ENCODE peak calls at places on chromosomes 6 and 20, in four cellular contexts. A is epithelial cell of esophagus, V is breast epithelium, R is AG09309. P is an unnamed sample.

GRCh38 chr6:110041149-110041548 is 63.0 kb downstream of the GPR6 start:
- DNase-seq in A (peak; percentile 11), R (no peak), V (no peak), P (no peak)

GRCh38 chr20:57811373-57812020 is 101.7 kb upstream of the PMEPA1 start:
- DNase-seq in R (no peak), V (no peak), A (peak; percentile 19), P (no peak)

GRCh38 chr6:16278048-16278724 is 39.8 kb downstream of the GMPR start:
- DNase-seq in R (no peak), V (no peak), A (peak; percentile 24), P (no peak)

GRCh38 chr6:145551164-145551563 is 184.2 kb downstream of the EPM2A start:
- DNase-seq in V (no peak), R (no peak), A (no peak), P (no peak)

GRCh38 chr6:147548930-147549475 is 40.5 kb downstream of the SAMD5 start:
- DNase-seq in A (no peak), R (no peak), V (no peak), P (no peak)

GRCh38 chr6:84583784-84584183 is 180.6 kb downstream of the TBX18 start:
- DNase-seq in R (no peak), V (no peak), A (no peak), P (no peak)

GRCh38 chr6:140485740-140486467 is 1111.5 kb upstream of the CITED2 start:
- DNase-seq in A (peak; percentile 89), R (peak; percentile 84), V (no peak), P (no peak)

GRCh38 chr6:89413006-89413400 is 930 bp upstream of the RRAGD start:
- DNase-seq in A (peak; percentile 39), V (no peak), R (no peak), P (no peak)

GRCh38 chr6:47126647-47127339 is 84.7 kb upstream of the ADGRF1 start:
- DNase-seq in V (no peak), R (no peak), A (peak; percentile 48), P (no peak)

GRCh38 chr6:145960918-145961604 is 3.1 kb downstream of the SHPRH start:
- DNase-seq in A (no peak), V (no peak), R (peak; percentile 24), P (no peak)

GRCh38 chr6:157905590-157906337 is 75.9 kb upstream of the SYNJ2 start:
- DNase-seq in R (no peak), A (no peak), V (no peak), P (no peak)

GRCh38 chr20:51800769-51801219 is 1.5 kb downstream of the SALL4 start:
- DNase-seq in A (peak; percentile 13), V (no peak), R (no peak), P (no peak)

GRCh38 chr6:39295538-39295937 is 18.7 kb downstream of the KCNK17 start:
- DNase-seq in R (no peak), V (no peak), A (no peak), P (no peak)

GRCh38 chr20:64242797-64243475 is 12.6 kb upstream of the PCMTD2 start:
- DNase-seq in R (no peak), A (no peak), V (peak; percentile 9), P (no peak)

GRCh38 chr6:143027058-143027457 is 33.6 kb upstream of the AIG1 start:
- DNase-seq in A (peak; percentile 37), V (no peak), R (no peak), P (no peak)

GRCh38 chr6:80003841-80004198 is 629 bp upstream of the TTK start:
- DNase-seq in A (peak; percentile 9), V (no peak), R (no peak), P (no peak)

GRCh38 chr6:143279385-143279784 is 171.1 kb downstream of the ADAT2 start:
- DNase-seq in V (no peak), A (peak; percentile 45), R (no peak), P (no peak)

GRCh38 chr6:31350973-31351733 is 5.8 kb downstream of the HLA-B start:
- DNase-seq in R (no peak), A (no peak), V (no peak), P (no peak)

GRCh38 chr20:41058007-41058673 is 29.5 kb downstream of the TOP1 start:
- DNase-seq in V (no peak), R (peak; percentile 51), A (peak; percentile 72), P (no peak)

GRCh38 chr6:1654095-1654494 is 44.4 kb downstream of the FOXC1 start:
- DNase-seq in V (no peak), A (no peak), R (no peak), P (no peak)

GRCh38 chr20:20261159-20261558 is 106.7 kb upstream of the INSM1 start:
- DNase-seq in A (no peak), V (no peak), R (no peak), P (no peak)

GRCh38 chr6:34301408-34301807 is 52.6 kb upstream of the SMIM29 start:
- DNase-seq in R (no peak), A (no peak), V (no peak), P (no peak)

GRCh38 chr6:23591761-23592160 is 534.3 kb upstream of the NRSN1 start:
- DNase-seq in R (no peak), V (no peak), A (no peak), P (no peak)

GRCh38 chr6:331622-332521 is 39.6 kb downstream of the DUSP22 start:
- DNase-seq in R (no peak), A (no peak), V (no peak), P (no peak)

GRCh38 chr6:127191716-127192115 is 73.2 kb downstream of the RSPO3 start:
- DNase-seq in R (no peak), A (peak; percentile 58), V (no peak), P (no peak)

GRCh38 chr6:41445268-41445667 is 100.9 kb upstream of the FOXP4 start:
- DNase-seq in A (no peak), V (no peak), R (no peak), P (no peak)

GRCh38 chr6:116220172-116220571 is 33.7 kb downstream of the TSPYL4 start:
- DNase-seq in A (no peak), V (no peak), R (no peak), P (no peak)

GRCh38 chr6:12277401-12277800 is 12.8 kb upstream of the EDN1 start:
- DNase-seq in R (no peak), V (no peak), A (no peak), P (no peak)

GRCh38 chr6:12280901-12281300 is 9.3 kb upstream of the EDN1 start:
- DNase-seq in A (no peak), R (no peak), V (no peak), P (no peak)

GRCh38 chr6:12280458-12280857 is 9.7 kb upstream of the EDN1 start:
- DNase-seq in V (no peak), A (peak; percentile 53), R (no peak), P (no peak)

GRCh38 chr6:12278915-12279314 is 11.2 kb upstream of the EDN1 start:
- DNase-seq in A (no peak), V (no peak), R (no peak), P (no peak)

GRCh38 chr6:12279322-12280098 is 10.7 kb upstream of the EDN1 start:
- DNase-seq in R (no peak), A (no peak), V (no peak), P (no peak)
- H3K4me3 ChIP-seq in R (no peak overlapping the region), A (no peak overlapping the region), V (no peak overlapping the region), P (no peak overlapping the region)

DNA sequence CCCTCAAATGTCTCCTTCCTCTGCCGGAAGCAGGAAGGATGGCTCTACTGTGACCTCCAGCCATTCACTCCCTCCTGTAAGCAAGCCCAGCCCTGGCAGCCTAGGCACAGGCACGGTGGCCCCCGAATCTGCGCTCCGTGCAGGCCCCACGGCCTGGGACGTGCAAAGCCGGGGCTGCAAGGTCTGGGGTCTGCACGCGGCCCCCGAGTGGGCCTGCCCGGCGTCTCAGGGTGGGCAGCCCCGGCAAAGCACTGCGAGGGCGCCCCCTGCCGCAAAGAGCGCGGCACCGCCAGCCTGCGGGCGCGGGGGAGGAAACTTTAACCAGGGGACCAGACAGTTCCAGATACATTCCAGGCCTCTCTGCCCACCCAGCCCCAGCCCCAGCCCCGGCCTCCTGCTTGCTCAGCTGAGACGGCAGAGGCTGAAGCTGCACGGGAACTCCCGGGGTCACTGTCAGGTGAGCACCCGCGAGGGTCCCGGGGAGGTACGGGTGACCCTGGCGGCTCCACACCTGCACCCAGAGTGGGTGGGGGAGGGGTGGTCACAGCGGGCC is 98.8 kb downstream of the ASXL1 start:
- DNase-seq in A (no peak), R (no peak), V (no peak), P (no peak)
- H3K4me3 ChIP-seq in A (peak overlapping the region; percentile 30), R (peak overlapping the region; percentile 66), V (peak overlapping the region; percentile 48), P (peak overlapping the region; percentile 42)

DNA sequence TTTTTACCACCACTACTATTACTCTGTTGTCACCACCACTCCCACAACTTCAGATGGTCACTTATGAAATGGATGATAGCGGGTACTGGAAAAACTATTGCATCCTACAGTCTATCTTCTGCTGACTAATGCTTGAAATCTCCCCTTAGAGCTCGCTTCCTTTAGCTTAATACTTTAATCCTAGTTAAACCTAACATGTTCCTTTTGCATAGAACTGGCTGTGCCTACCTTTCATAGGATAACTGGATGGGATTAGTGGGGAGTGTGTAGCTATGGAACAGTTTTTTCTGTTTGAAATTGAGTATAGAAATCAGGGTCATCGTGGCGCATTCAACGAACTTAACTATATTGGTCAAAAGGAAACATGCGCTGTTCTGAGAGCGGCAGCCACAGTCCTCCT is 294.7 kb downstream of the FARS2 start:
- DNase-seq in R (no peak), V (no peak), A (no peak), P (no peak)
- H3K4me3 ChIP-seq in R (no peak overlapping the region), V (no peak overlapping the region), A (no peak overlapping the region), P (no peak overlapping the region)

GRCh38 chr6:55512904-55513303 is 66.1 kb downstream of the HMGCLL1 start:
- DNase-seq in A (no peak), R (no peak), V (no peak), P (no peak)
- H3K4me3 ChIP-seq in A (no peak overlapping the region), R (no peak overlapping the region), V (no peak overlapping the region), P (no peak overlapping the region)

DNA sequence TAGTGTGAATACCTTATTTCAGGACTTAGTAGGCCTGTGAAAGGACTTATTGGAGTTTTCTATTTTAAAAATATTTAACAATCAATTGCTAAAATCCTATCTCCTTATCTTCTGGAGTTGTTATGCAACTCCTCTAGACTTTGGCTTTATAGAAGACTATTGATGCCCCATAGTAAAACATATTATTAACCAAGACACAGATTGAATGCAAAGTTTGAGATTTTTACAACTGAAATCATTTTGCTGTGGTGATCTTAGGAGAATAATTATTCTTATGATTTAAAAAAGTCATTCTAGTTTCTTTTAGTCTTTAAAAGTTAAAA is 4.5 kb downstream of the HEY2 start:
- DNase-seq in A (no peak), R (no peak), V (no peak), P (no peak)
- H3K4me3 ChIP-seq in A (no peak overlapping the region), R (no peak overlapping the region), V (no peak overlapping the region), P (no peak overlapping the region)

DNA sequence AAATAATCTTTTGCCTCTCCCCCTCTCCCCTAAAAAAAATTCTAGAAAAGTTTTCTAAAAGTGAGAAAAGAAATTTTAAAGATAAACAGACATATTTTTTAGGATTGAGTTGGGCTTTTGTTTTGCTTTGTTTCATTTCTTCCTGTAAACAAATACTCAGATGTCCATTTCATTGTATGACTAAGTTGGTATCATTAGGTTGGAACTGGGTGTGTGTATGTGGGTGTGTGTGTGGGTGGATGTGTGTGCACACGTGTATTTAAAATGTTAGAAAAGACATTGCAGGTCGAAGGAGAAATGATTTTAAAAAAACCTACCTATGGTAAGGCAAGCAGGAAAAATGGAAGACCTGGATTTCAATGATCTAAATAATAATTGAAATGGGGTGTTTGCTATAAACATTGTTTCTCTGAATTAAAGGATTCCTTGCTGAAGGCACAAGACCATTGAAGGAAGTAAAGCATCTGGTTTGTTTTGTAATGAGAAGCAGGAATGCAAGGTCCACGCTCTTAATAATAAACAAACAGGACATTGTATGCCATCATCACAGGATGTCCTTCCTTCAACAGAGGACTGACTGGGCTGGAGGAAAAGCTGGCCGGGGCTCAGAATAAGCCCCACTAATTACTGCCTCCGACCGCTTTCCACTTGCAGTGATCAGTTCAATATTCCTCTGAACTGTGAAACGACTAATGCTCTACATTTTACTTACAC is 1.0 kb upstream of the PRDM1 start:
- DNase-seq in R (no peak), V (no peak), A (peak; percentile 79), P (no peak)
- H3K4me3 ChIP-seq in R (peak overlapping the region; percentile 74), V (peak overlapping the region; percentile 64), A (peak overlapping the region; percentile 51), P (peak overlapping the region; percentile 53)